ENCODE peak calls at places on chromosomes 11 and 22, in nine cellular contexts. O, S, H, N, Q, Y, L, E and V are unnamed samples.

GRCh38 chr22:32660292-32660691 is 141.2 kb upstream of the TIMP3 start:
- DNase-seq in L (no peak), E (peak; percentile 3), H (peak; percentile 59), Q (peak; percentile 40), O (peak; percentile 63), Y (peak; percentile 64), S (peak; percentile 74), N (peak; percentile 50), V (peak; percentile 34)

GRCh38 chr22:19817561-19818263 is 37.0 kb downstream of the GNB1L start:
- DNase-seq in Q (no peak), L (no peak), S (no peak), Y (peak; percentile 6), N (no peak), O (peak; percentile 10), H (no peak), E (no peak), V (no peak)

GRCh38 chr11:46215208-46215931 is 62.1 kb upstream of the CREB3L1 start:
- DNase-seq in Y (no peak), H (no peak), Q (no peak), O (no peak), N (no peak), L (no peak), E (no peak), S (no peak), V (no peak)

GRCh38 chr11:15266999-15267398 is 152.3 kb downstream of the INSC start:
- DNase-seq in Y (no peak), H (no peak), Q (no peak), O (no peak), L (no peak), S (no peak), N (no peak), E (no peak), V (no peak)

GRCh38 chr11:92911478-92911877 is 58.0 kb upstream of the MTNR1B start:
- DNase-seq in E (no peak), H (no peak), N (peak; percentile 10), L (no peak), Y (peak; percentile 12), O (no peak), S (no peak), Q (no peak), V (no peak)

GRCh38 chr11:8722156-8722555 is 39.6 kb downstream of the RPL27A start:
- DNase-seq in E (no peak), Y (no peak), Q (no peak), N (no peak), O (no peak), S (peak; percentile 43), L (peak; percentile 37), H (no peak), V (no peak)

GRCh38 chr11:86636275-86636674 is 36.1 kb downstream of the ME3 start:
- DNase-seq in Y (no peak), L (no peak), O (no peak), N (no peak), S (no peak), Q (no peak), E (no peak), H (no peak), V (no peak)

GRCh38 chr11:290621-291231 is 1.8 kb downstream of the PGGHG start:
- DNase-seq in S (no peak), Y (no peak), L (no peak), H (no peak), E (no peak), O (no peak), N (no peak), Q (no peak), V (no peak)

GRCh38 chr22:23574371-23574811 is 5.7 kb downstream of the IGLL1 start:
- DNase-seq in N (no peak), H (no peak), L (no peak), E (no peak), S (no peak), O (no peak), Q (no peak), Y (no peak), V (no peak)

GRCh38 chr11:96012086-96012824 is 88.3 kb upstream of the MTMR2 start:
- DNase-seq in Y (peak; percentile 46), O (peak; percentile 33), Q (peak; percentile 36), H (peak; percentile 23), E (no peak), L (peak; percentile 57), S (peak; percentile 51), N (no peak), V (no peak)

GRCh38 chr11:95788921-95789505 is 569 bp downstream of the FAM76B start:
- DNase-seq in E (no peak), S (peak; percentile 38), O (no peak), N (peak; percentile 59), Y (peak; percentile 10), H (peak; percentile 38), L (peak; percentile 51), Q (no peak), V (peak; percentile 69)

GRCh38 chr11:199004-199581 is 6.2 kb downstream of the SCGB1C1 start:
- DNase-seq in O (no peak), E (no peak), N (no peak), Q (no peak), H (no peak), S (no peak), Y (peak; percentile 9), L (no peak), V (no peak)

GRCh38 chr11:119315139-119316016 is 1.6 kb downstream of the MCAM start:
- DNase-seq in L (no peak), Y (no peak), E (no peak), N (peak; percentile 76), Q (peak; percentile 75), S (peak; percentile 31), O (no peak), H (no peak), V (no peak)

GRCh38 chr11:48154162-48154561 is 62.4 kb upstream of the OR4B1 start:
- DNase-seq in E (no peak), O (no peak), H (no peak), L (peak; percentile 83), S (peak; percentile 70), Y (no peak), N (no peak), Q (no peak), V (peak; percentile 61)

GRCh38 chr22:46415816-46416536 is 80.5 kb downstream of the TRMU start:
- DNase-seq in L (no peak), H (no peak), E (no peak), N (no peak), Q (no peak), S (peak; percentile 47), O (no peak), Y (no peak), V (no peak)

GRCh38 chr22:49734390-49734789 is 93.3 kb downstream of the BRD1 start:
- DNase-seq in O (no peak), S (no peak), Y (no peak), N (no peak), E (no peak), H (no peak), Q (no peak), L (no peak), V (no peak)

GRCh38 chr22:38973289-38974169 is 8.6 kb upstream of the APOBEC3B start:
- DNase-seq in N (no peak), O (peak; percentile 62), E (no peak), S (peak; percentile 64), L (no peak), Y (peak; percentile 51), H (peak; percentile 62), Q (peak; percentile 72), V (peak; percentile 36)